ENCODE peak calls at places on chromosomes 13 and 19, in nine cellular contexts. Q is cardiac muscle cell, M is A549, I is cardiac fibroblast, W is thoracic aorta, U is type B pancreatic cell, D is gastrocnemius medialis, L is GM23338, B is WTC11. K is an unnamed sample.

GRCh38 chr19:53624776-53625540 is 6.8 kb upstream of the DPRX start:
- DNase-seq in B (no peak), D (no peak), L (no peak), U (no peak), M (no peak), Q (no peak), I (no peak), W (no peak), K (no peak)

GRCh38 chr13:25468330-25469178 is 96.8 kb downstream of the ATP8A2 start:
- DNase-seq in U (peak; percentile 77), L (peak; percentile 73), D (no peak), B (peak; percentile 74), M (peak; percentile 15), W (no peak), Q (peak; percentile 61), I (no peak), K (no peak)

GRCh38 chr19:33377586-33378475 is 4.3 kb downstream of the CEBPG start:
- DNase-seq in B (no peak), Q (no peak), U (no peak), D (no peak), L (no peak), I (no peak), W (no peak), M (no peak), K (no peak)

GRCh38 chr19:11447347-11448262 is 12.2 kb downstream of the PRKCSH start:
- DNase-seq in I (no peak), B (no peak), L (no peak), W (no peak), Q (no peak), U (no peak), D (no peak), M (no peak), K (no peak)

GRCh38 chr13:20401958-20402856 is 123.5 kb downstream of the CRYL1 start:
- DNase-seq in W (no peak), D (no peak), Q (no peak), U (peak; percentile 55), I (peak; percentile 39), L (no peak), M (no peak), B (no peak), K (no peak)

GRCh38 chr13:112152846-112153245 is 85.9 kb downstream of the SOX1 start:
- DNase-seq in B (no peak), L (no peak), M (no peak), U (no peak), I (no peak), W (no peak), D (no peak), Q (no peak), K (no peak)

GRCh38 chr13:106561551-106562170 is 6.3 kb downstream of the ARGLU1 start:
- DNase-seq in M (no peak), Q (peak; percentile 40), B (no peak), W (no peak), U (no peak), L (no peak), I (peak; percentile 47), D (no peak), K (no peak)

GRCh38 chr19:5628919-5629481 is 6.1 kb downstream of the SAFB start:
- DNase-seq in U (no peak), M (no peak), L (no peak), D (no peak), Q (no peak), I (no peak), W (no peak), B (no peak), K (no peak)

GRCh38 chr19:55641376-55642152 is 762 bp downstream of the ZNF580 start:
- DNase-seq in Q (peak; percentile 62), U (no peak), B (no peak), W (no peak), L (peak; percentile 67), D (no peak), M (peak; percentile 68), I (peak; percentile 32), K (no peak)

GRCh38 chr13:59744747-59745394 is 418.9 kb downstream of the DIAPH3 start:
- DNase-seq in M (no peak), W (no peak), U (no peak), B (no peak), Q (no peak), L (peak; percentile 28), I (peak; percentile 14), D (no peak), K (no peak)

GRCh38 chr19:15248106-15248505 is 15.9 kb upstream of the EPHX3 start:
- DNase-seq in D (no peak), Q (no peak), B (no peak), L (no peak), U (no peak), M (no peak), I (no peak), W (no peak), K (no peak)

GRCh38 chr13:94318418-94318817 is 161.1 kb downstream of the DCT start:
- DNase-seq in L (no peak), U (no peak), W (no peak), I (no peak), B (no peak), D (no peak), Q (no peak), M (no peak), K (no peak)

GRCh38 chr19:1430201-1430621 is 8.0 kb upstream of the RPS15 start:
- DNase-seq in Q (no peak), W (no peak), B (no peak), L (no peak), M (no peak), I (no peak), D (no peak), U (no peak), K (no peak)

GRCh38 chr13:109182777-109183465 is 553.5 kb downstream of the MYO16 start:
- DNase-seq in W (no peak), D (no peak), L (peak; percentile 58), Q (peak; percentile 7), M (no peak), I (no peak), U (no peak), B (no peak), K (no peak)

GRCh38 chr19:42114412-42114811 is 17.8 kb downstream of the POU2F2 start:
- DNase-seq in M (no peak), U (no peak), Q (no peak), B (no peak), D (no peak), I (no peak), W (no peak), L (peak; percentile 51), K (no peak)

GRCh38 chr19:42115219-42115618 is 17.0 kb downstream of the POU2F2 start:
- DNase-seq in D (no peak), U (no peak), B (no peak), I (peak; percentile 33), W (no peak), L (no peak), M (no peak), Q (peak; percentile 64), K (no peak)

GRCh38 chr19:42117076-42117475 is 15.2 kb downstream of the POU2F2 start:
- DNase-seq in U (no peak), D (no peak), Q (no peak), I (no peak), M (no peak), B (no peak), L (no peak), W (no peak), K (no peak)

GRCh38 chr19:42115705-42116104 is 16.5 kb downstream of the POU2F2 start:
- DNase-seq in D (no peak), B (no peak), M (no peak), Q (no peak), I (no peak), L (no peak), W (no peak), U (no peak), K (no peak)

GRCh38 chr19:42116308-42117075 is 15.8 kb downstream of the POU2F2 start:
- DNase-seq in I (no peak), D (no peak), M (no peak), L (no peak), B (no peak), U (no peak), W (no peak), Q (no peak), K (no peak)
- TF ChIP-seq CTCF in I (peak; percentile 25), D (no peak), M (no peak), L (peak; percentile 40), B (peak; percentile 14), U (peak; percentile 35), W (no peak), Q (no peak), K (no peak)

DNA sequence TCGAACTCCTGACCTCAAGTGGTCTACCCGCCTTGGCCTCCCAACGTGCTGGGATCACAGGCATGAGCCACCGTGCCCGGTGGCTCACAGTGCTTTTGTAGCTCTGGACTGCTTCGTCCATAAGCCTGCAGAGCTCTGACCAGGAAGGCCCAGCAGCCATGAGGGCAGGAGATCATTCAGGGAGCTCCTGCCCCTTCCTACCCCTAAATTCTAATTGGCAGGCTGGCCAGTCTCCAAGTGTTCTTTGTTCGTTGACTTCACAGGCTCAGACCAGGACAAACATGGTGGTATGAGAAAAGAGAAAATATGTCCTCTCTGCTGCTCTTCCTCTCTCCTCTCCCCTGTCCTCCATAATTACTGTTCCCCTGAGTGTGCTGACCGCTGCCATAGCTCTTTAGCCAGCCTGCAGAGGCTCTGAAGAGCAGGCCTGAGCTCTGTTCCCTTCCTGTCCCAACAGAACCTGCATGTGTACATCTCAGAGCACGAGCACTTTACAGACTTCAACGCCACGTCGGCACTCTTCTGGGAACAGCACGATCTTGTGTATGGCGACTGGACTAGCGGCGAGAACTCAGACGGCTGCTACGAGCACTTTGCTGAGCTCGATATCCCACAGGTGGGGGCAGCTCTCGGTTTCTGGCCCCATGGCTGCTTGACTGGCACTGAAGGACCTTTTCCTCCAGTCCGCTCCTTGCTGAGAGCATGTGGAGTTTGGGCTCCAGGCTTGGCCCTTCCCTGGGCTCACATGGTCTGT is 19.0 kb downstream of the CLPTM1 start:
- DNase-seq in D (no peak), U (no peak), I (no peak), Q (no peak), W (no peak), L (no peak), B (no peak), M (no peak), K (no peak)
- TF ChIP-seq CTCF in D (no peak), U (no peak), I (no peak), Q (no peak), W (no peak), L (no peak), B (no peak), M (no peak), K (no peak)

GRCh38 chr13:91813255-91813654 is 414.8 kb downstream of the GPC5 start:
- DNase-seq in W (no peak), L (no peak), M (no peak), I (no peak), B (no peak), Q (peak; percentile 90), D (no peak), U (no peak), K (no peak)

DNA sequence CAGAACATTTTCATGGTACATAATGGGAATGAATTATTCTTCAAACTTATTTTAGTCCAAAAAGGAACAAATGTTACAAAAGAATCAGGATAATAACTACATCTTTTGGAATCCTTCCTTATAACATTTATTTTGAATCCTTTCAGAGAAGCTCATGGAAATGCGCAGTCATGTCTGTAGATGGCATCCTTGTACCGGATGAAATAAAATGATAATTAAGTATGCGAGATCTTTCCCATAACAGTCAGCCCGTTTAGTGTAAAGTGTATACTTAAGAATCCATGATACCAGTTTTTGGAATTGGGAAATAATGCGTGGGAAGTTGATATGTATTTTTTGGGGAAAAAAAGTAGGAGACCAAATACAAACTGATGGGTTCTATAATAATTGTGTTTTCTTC is 418.8 kb downstream of the GPC5 start:
- DNase-seq in W (no peak), Q (no peak), U (no peak), D (no peak), B (no peak), I (peak; percentile 21), M (no peak), L (no peak), K (no peak)
- TF ChIP-seq CTCF in W (no peak), Q (peak; percentile 52), U (peak; percentile 56), D (no peak), B (no peak), I (no peak), M (no peak), L (no peak), K (no peak)

GRCh38 chr19:19171110-19171672 is 1.1 kb upstream of the MEF2B start:
- DNase-seq in W (no peak), B (no peak), I (no peak), Q (no peak), U (no peak), M (no peak), L (no peak), D (no peak), K (no peak)
- TF ChIP-seq CTCF in W (no peak), B (no peak), I (no peak), Q (no peak), U (no peak), M (no peak), L (no peak), D (no peak), K (no peak)